ENCODE peak calls at places on chromosomes 3 and 15, in six cellular contexts. S, W, N, M, F and T are unnamed samples.

GRCh38 chr15:36221992-36222391 is 357.4 kb upstream of the CDIN1 start:
- DNase-seq in W (no peak), S (no peak), F (no peak), N (no peak), M (peak; percentile 4), T (no peak)

GRCh38 chr15:88004379-88004778 is 252.2 kb downstream of the NTRK3 start:
- DNase-seq in M (no peak), S (no peak), F (no peak), N (no peak), W (no peak), T (no peak)

GRCh38 chr3:48400824-48401433 is 28.9 kb downstream of the FBXW12 start:
- DNase-seq in M (peak; percentile 66), S (peak; percentile 16), W (peak; percentile 66), F (peak; percentile 59), N (peak; percentile 84), T (peak; percentile 69)

GRCh38 chr3:28856796-28857195 is 424.1 kb upstream of the RBMS3 start:
- DNase-seq in W (no peak), N (no peak), S (no peak), F (no peak), M (no peak), T (no peak)

GRCh38 chr15:59680870-59681269 is 8.2 kb downstream of the BNIP2 start:
- DNase-seq in M (no peak), N (no peak), W (no peak), S (no peak), F (no peak), T (no peak)

GRCh38 chr3:107965141-107965540 is 125.7 kb downstream of the CD47 start:
- DNase-seq in N (no peak), M (no peak), F (no peak), W (no peak), S (no peak), T (no peak)

GRCh38 chr3:40313975-40314860 is 4.7 kb downstream of the EIF1B start:
- DNase-seq in F (no peak), N (peak; percentile 66), W (no peak), S (no peak), M (peak; percentile 35), T (no peak)

GRCh38 chr3:108218811-108219210 is 3.4 kb downstream of the IFT57 start:
- DNase-seq in N (no peak), F (no peak), W (peak; percentile 5), S (no peak), M (peak; percentile 48), T (no peak)

GRCh38 chr3:78139166-78139565 is 1099.3 kb downstream of the ROBO2 start:
- DNase-seq in M (peak; percentile 48), S (no peak), N (no peak), F (no peak), W (no peak), T (no peak)

GRCh38 chr3:14371573-14372474 is 30.6 kb upstream of the SLC6A6 start:
- DNase-seq in S (no peak), F (peak; percentile 60), N (peak; percentile 93), M (peak; percentile 43), W (peak; percentile 79), T (peak; percentile 98)

GRCh38 chr3:57464801-57465200 is 79.3 kb downstream of the DNAH12 start:
- DNase-seq in M (peak; percentile 6), W (no peak), F (no peak), S (no peak), N (no peak), T (peak; percentile 2)

GRCh38 chr15:62439543-62440016 is 274.5 kb upstream of the C2CD4B start:
- DNase-seq in N (no peak), W (peak; percentile 81), M (peak; percentile 88), F (no peak), S (no peak), T (no peak)

GRCh38 chr3:151709847-151710246 is 23.9 kb upstream of the AADACL2 start:
- DNase-seq in N (no peak), W (no peak), M (peak; percentile 67), S (no peak), F (no peak), T (peak; percentile 27)

GRCh38 chr3:195183071-195183776 is 87.7 kb downstream of the XXYLT1 start:
- DNase-seq in F (no peak), N (no peak), M (no peak), W (no peak), S (no peak), T (peak; percentile 18)

GRCh38 chr3:7759630-7760029 is 742.0 kb upstream of the LMCD1 start:
- DNase-seq in F (no peak), N (no peak), S (no peak), W (no peak), M (no peak), T (no peak)

GRCh38 chr3:132605374-132605792 is 8.3 kb downstream of the ACKR4 start:
- DNase-seq in W (no peak), F (no peak), S (no peak), M (no peak), N (no peak), T (no peak)

GRCh38 chr3:43632269-43632733 is 10.5 kb upstream of the ANO10 start:
- DNase-seq in W (peak; percentile 76), F (no peak), S (peak; percentile 9), N (no peak), M (peak; percentile 93), T (peak; percentile 77)

GRCh38 chr15:52462806-52463360 is 65.8 kb downstream of the MYO5A start:
- DNase-seq in F (no peak), N (no peak), M (no peak), W (no peak), S (no peak), T (no peak)

GRCh38 chr15:35696767-35697231 is 150.8 kb upstream of the DPH6 start:
- DNase-seq in F (no peak), N (no peak), M (peak; percentile 85), W (peak; percentile 58), S (no peak), T (no peak)

GRCh38 chr3:4714045-4714444 is 220.9 kb downstream of the ITPR1 start:
- DNase-seq in F (no peak), S (no peak), N (no peak), M (peak; percentile 47), W (no peak), T (no peak)

GRCh38 chr3:85589145-85589544 is 630.4 kb downstream of the CADM2 start:
- DNase-seq in F (no peak), N (no peak), W (no peak), M (peak; percentile 41), S (no peak), T (peak; percentile 38)

GRCh38 chr3:126704494-126705214 is 614 bp downstream of the CHCHD6 start:
- DNase-seq in N (no peak), W (no peak), F (no peak), M (no peak), S (no peak), T (no peak)

GRCh38 chr15:50824507-50824906 is 59.0 kb upstream of the SPPL2A start:
- DNase-seq in W (no peak), N (no peak), F (no peak), M (no peak), S (no peak), T (no peak)

GRCh38 chr15:83928878-83929418 is 275.0 kb downstream of the ADAMTSL3 start:
- DNase-seq in N (no peak), M (no peak), W (no peak), F (no peak), S (no peak), T (no peak)

GRCh38 chr3:110533089-110533488 is 538.5 kb upstream of the NECTIN3 start:
- DNase-seq in N (no peak), F (no peak), M (peak; percentile 73), S (no peak), W (no peak), T (no peak)

GRCh38 chr3:58529516-58530353 is 7.3 kb downstream of the ACOX2 start:
- DNase-seq in S (peak; percentile 7), W (no peak), M (peak; percentile 27), N (no peak), F (peak; percentile 13), T (peak; percentile 25)

GRCh38 chr3:134287512-134287911 is 36.9 kb upstream of the RYK start:
- DNase-seq in W (no peak), M (no peak), F (no peak), N (no peak), S (no peak), T (no peak)

GRCh38 chr15:86062646-86063193 is 17.0 kb upstream of the AGBL1 start:
- DNase-seq in N (no peak), W (no peak), F (no peak), S (no peak), M (no peak), T (no peak)

GRCh38 chr3:52244061-52244628 is 1.4 kb upstream of the PPM1M start:
- DNase-seq in N (peak; percentile 55), F (peak; percentile 53), M (peak; percentile 59), S (no peak), W (peak; percentile 31), T (no peak)

GRCh38 chr3:161558256-161558655 is 61.6 kb downstream of the OTOL1 start:
- DNase-seq in N (no peak), W (no peak), S (no peak), M (peak; percentile 51), F (no peak), T (peak; percentile 78)

GRCh38 chr15:88476635-88477038 is 9.1 kb downstream of the MRPS11 start:
- DNase-seq in S (peak; percentile 65), N (no peak), M (peak; percentile 68), F (peak; percentile 61), W (peak; percentile 69), T (peak; percentile 67)

GRCh38 chr15:34271493-34271892 is 46.7 kb downstream of the EMC4 start:
- DNase-seq in M (peak; percentile 88), S (no peak), N (no peak), F (no peak), W (peak; percentile 60), T (peak; percentile 25)

GRCh38 chr3:12982619-12983101 is 90.6 kb downstream of the IQSEC1 start:
- DNase-seq in W (no peak), F (peak; percentile 29), M (no peak), S (no peak), N (no peak), T (no peak)

GRCh38 chr3:50181985-50182384 is 9.4 kb upstream of the GNAT1 start:
- DNase-seq in S (no peak), W (no peak), N (no peak), M (no peak), F (no peak), T (no peak)

GRCh38 chr3:111215481-111215880 is 143.9 kb downstream of the NECTIN3 start:
- DNase-seq in F (no peak), M (peak; percentile 18), N (no peak), S (no peak), W (peak; percentile 31), T (no peak)

GRCh38 chr3:125207507-125207906 is 5.0 kb downstream of the SLC12A8 start:
- DNase-seq in S (peak; percentile 5), N (peak; percentile 59), F (no peak), M (no peak), W (no peak), T (no peak)

GRCh38 chr3:159029306-159030026 is 227.6 kb downstream of the MFSD1 start:
- DNase-seq in W (no peak), F (no peak), N (no peak), S (no peak), M (no peak), T (peak; percentile 53)

GRCh38 chr15:90097475-90097874 is 4.8 kb downstream of the IDH2 start:
- DNase-seq in W (no peak), M (no peak), S (no peak), N (peak; percentile 77), F (no peak), T (no peak)

GRCh38 chr3:172848910-172849309 is 98.4 kb downstream of the ECT2 start:
- DNase-seq in W (peak; percentile 12), S (no peak), M (peak; percentile 93), N (no peak), F (no peak), T (no peak)